ENCODE peak calls at places on chromosome 1, in eight cellular contexts. One of them, this sample, is unnamed. For H3K9me3, the result is how much of the 10 kb centered on the place peaks cover.

GRCh38 chr1:40315239-40315794 is 1.8 kb downstream of the COL9A2 start:
- DNase-seq in body of pancreas: peak
- DNase-seq in aorta: peak
- DNase-seq in tibial nerve: peak
- DNase-seq in AG04450: peak
- DNase-seq in fibroblast of lung: peak
- DNase-seq in A549: peak
- DNase-seq in hepatocyte: peak
- DNase-seq in this sample: peak

GRCh38 chr1:234666206-234666605 is 56.2 kb upstream of the IRF2BP2 start:
- DNase-seq in body of pancreas: no peak
- DNase-seq in aorta: no peak
- DNase-seq in tibial nerve: no peak
- DNase-seq in AG04450: no peak
- DNase-seq in fibroblast of lung: peak
- DNase-seq in A549: no peak
- DNase-seq in hepatocyte: no peak
- DNase-seq in this sample: no peak

GRCh38 chr1:223845810-223846667 is at the start of gene TP53BP2:
- DNase-seq in body of pancreas: peak
- DNase-seq in aorta: peak
- DNase-seq in tibial nerve: peak
- DNase-seq in AG04450: peak
- DNase-seq in fibroblast of lung: peak
- DNase-seq in A549: peak
- DNase-seq in hepatocyte: peak
- DNase-seq in this sample: peak

GRCh38 chr1:55669308-55669707 is 454.1 kb upstream of the USP24 start:
- DNase-seq in body of pancreas: no peak
- DNase-seq in aorta: no peak
- DNase-seq in tibial nerve: no peak
- DNase-seq in AG04450: peak
- DNase-seq in fibroblast of lung: peak
- DNase-seq in A549: no peak
- DNase-seq in hepatocyte: peak
- DNase-seq in this sample: no peak

GRCh38 chr1:204001166-204001901 is 71.6 kb upstream of the SOX13 start:
- DNase-seq in body of pancreas: no peak
- DNase-seq in aorta: no peak
- DNase-seq in tibial nerve: no peak
- DNase-seq in AG04450: no peak
- DNase-seq in fibroblast of lung: no peak
- DNase-seq in A549: no peak
- DNase-seq in hepatocyte: no peak
- DNase-seq in this sample: no peak

GRCh38 chr1:53395671-53396215 is 63.5 kb upstream of the DMRTB1 start:
- DNase-seq in body of pancreas: no peak
- DNase-seq in aorta: peak
- DNase-seq in tibial nerve: no peak
- DNase-seq in AG04450: no peak
- DNase-seq in fibroblast of lung: no peak
- DNase-seq in A549: no peak
- DNase-seq in hepatocyte: no peak
- DNase-seq in this sample: no peak

GRCh38 chr1:7587108-7587507 is 184.0 kb upstream of the VAMP3 start:
- DNase-seq in body of pancreas: no peak
- DNase-seq in aorta: peak
- DNase-seq in tibial nerve: no peak
- DNase-seq in AG04450: no peak
- DNase-seq in fibroblast of lung: no peak
- DNase-seq in A549: no peak
- DNase-seq in hepatocyte: no peak
- DNase-seq in this sample: no peak

GRCh38 chr1:43791243-43791642 is 83.9 kb downstream of the ST3GAL3 start:
- DNase-seq in body of pancreas: no peak
- DNase-seq in aorta: no peak
- DNase-seq in tibial nerve: no peak
- DNase-seq in AG04450: no peak
- DNase-seq in fibroblast of lung: no peak
- DNase-seq in A549: no peak
- DNase-seq in hepatocyte: no peak
- DNase-seq in this sample: no peak

GRCh38 chr1:207858806-207859205 is 52.1 kb downstream of the CD34 start:
- DNase-seq in body of pancreas: no peak
- DNase-seq in aorta: no peak
- DNase-seq in tibial nerve: no peak
- DNase-seq in AG04450: no peak
- DNase-seq in fibroblast of lung: no peak
- DNase-seq in A549: no peak
- DNase-seq in hepatocyte: no peak
- DNase-seq in this sample: no peak

GRCh38 chr1:183699643-183700160 is 46.6 kb upstream of the APOBEC4 start:
- DNase-seq in body of pancreas: no peak
- DNase-seq in aorta: no peak
- DNase-seq in tibial nerve: no peak
- DNase-seq in AG04450: no peak
- DNase-seq in fibroblast of lung: peak
- DNase-seq in A549: peak
- DNase-seq in hepatocyte: peak
- DNase-seq in this sample: no peak

GRCh38 chr1:173297798-173298391 is 90.8 kb upstream of the TNFSF4 start:
- DNase-seq in body of pancreas: no peak
- DNase-seq in aorta: no peak
- DNase-seq in tibial nerve: no peak
- DNase-seq in AG04450: no peak
- DNase-seq in fibroblast of lung: peak
- DNase-seq in A549: no peak
- DNase-seq in hepatocyte: no peak
- DNase-seq in this sample: no peak

GRCh38 chr1:156666862-156667609 is 10.2 kb downstream of the NES start:
- DNase-seq in body of pancreas: no peak
- DNase-seq in aorta: no peak
- DNase-seq in tibial nerve: no peak
- DNase-seq in AG04450: no peak
- DNase-seq in fibroblast of lung: peak
- DNase-seq in A549: no peak
- DNase-seq in hepatocyte: no peak
- DNase-seq in this sample: no peak

GRCh38 chr1:230939806-230940489 is 38.7 kb downstream of the TTC13 start:
- DNase-seq in body of pancreas: no peak
- DNase-seq in aorta: no peak
- DNase-seq in tibial nerve: no peak
- DNase-seq in AG04450: no peak
- DNase-seq in fibroblast of lung: peak
- DNase-seq in A549: no peak
- DNase-seq in hepatocyte: no peak
- DNase-seq in this sample: no peak

GRCh38 chr1:30923597-30923996 is 15.0 kb upstream of the SDC3 start:
- DNase-seq in body of pancreas: no peak
- DNase-seq in aorta: no peak
- DNase-seq in tibial nerve: no peak
- DNase-seq in AG04450: no peak
- DNase-seq in fibroblast of lung: peak
- DNase-seq in A549: no peak
- DNase-seq in hepatocyte: no peak
- DNase-seq in this sample: no peak

GRCh38 chr1:163928080-163928479 is 606.3 kb downstream of the NUF2 start:
- DNase-seq in body of pancreas: no peak
- DNase-seq in aorta: no peak
- DNase-seq in tibial nerve: no peak
- DNase-seq in AG04450: no peak
- DNase-seq in fibroblast of lung: no peak
- DNase-seq in A549: no peak
- DNase-seq in hepatocyte: no peak
- DNase-seq in this sample: no peak

GRCh38 chr1:184025242-184025675 is 12.3 kb downstream of the COLGALT2 start:
- DNase-seq in body of pancreas: peak
- DNase-seq in aorta: no peak
- DNase-seq in tibial nerve: no peak
- DNase-seq in AG04450: peak
- DNase-seq in fibroblast of lung: peak
- DNase-seq in A549: no peak
- DNase-seq in hepatocyte: peak
- DNase-seq in this sample: no peak

GRCh38 chr1:100881687-100882086 is 13.0 kb downstream of the EXTL2 start:
- DNase-seq in body of pancreas: no peak
- DNase-seq in aorta: no peak
- DNase-seq in tibial nerve: no peak
- DNase-seq in AG04450: no peak
- DNase-seq in fibroblast of lung: no peak
- DNase-seq in A549: no peak
- DNase-seq in hepatocyte: no peak
- DNase-seq in this sample: no peak

GRCh38 chr1:15352122-15352957 is 57.3 kb upstream of the EFHD2 start:
- DNase-seq in body of pancreas: peak
- DNase-seq in aorta: no peak
- DNase-seq in tibial nerve: no peak
- DNase-seq in AG04450: no peak
- DNase-seq in fibroblast of lung: peak
- DNase-seq in A549: peak
- DNase-seq in hepatocyte: no peak
- DNase-seq in this sample: no peak

GRCh38 chr1:28156821-28157220 is 19.7 kb downstream of the PTAFR start:
- DNase-seq in body of pancreas: no peak
- DNase-seq in aorta: no peak
- DNase-seq in tibial nerve: no peak
- DNase-seq in AG04450: no peak
- DNase-seq in fibroblast of lung: no peak
- DNase-seq in A549: no peak
- DNase-seq in hepatocyte: no peak
- DNase-seq in this sample: no peak

GRCh38 chr1:153985341-153985912 is 712 bp downstream of the RAB13 start:
- DNase-seq in body of pancreas: peak
- DNase-seq in aorta: peak
- DNase-seq in tibial nerve: no peak
- DNase-seq in AG04450: no peak
- DNase-seq in fibroblast of lung: peak
- DNase-seq in A549: no peak
- DNase-seq in hepatocyte: peak
- DNase-seq in this sample: no peak

DNA sequence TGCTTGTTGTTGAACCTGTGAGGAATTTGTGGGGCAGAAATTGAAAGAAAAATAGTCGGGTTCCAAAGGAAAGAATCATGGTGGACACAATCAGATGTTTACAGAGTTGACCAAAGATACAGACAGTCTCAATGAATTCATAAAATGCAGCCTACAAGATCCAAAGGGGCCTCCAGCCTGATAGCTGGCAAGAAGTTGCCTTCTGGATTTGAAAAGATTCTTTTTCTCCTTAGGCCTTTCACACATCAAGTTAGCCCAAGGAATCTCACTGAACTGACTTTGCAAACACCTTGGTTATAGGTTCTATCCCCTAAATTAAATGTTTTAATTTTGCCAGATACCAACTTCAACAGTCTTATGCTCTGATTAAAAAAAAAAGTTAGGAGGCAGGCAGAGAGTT is 21.5 kb downstream of the SLAMF1 start:
- DNase-seq in body of pancreas: no peak
- DNase-seq in aorta: no peak
- DNase-seq in tibial nerve: no peak
- DNase-seq in AG04450: no peak
- DNase-seq in fibroblast of lung: no peak
- DNase-seq in A549: no peak
- DNase-seq in hepatocyte: no peak
- DNase-seq in this sample: no peak
- H3K4me3 ChIP-seq in body of pancreas: no peak
- H3K4me3 ChIP-seq in aorta: no peak
- H3K4me3 ChIP-seq in tibial nerve: no peak
- H3K4me3 ChIP-seq in AG04450: no peak
- H3K4me3 ChIP-seq in fibroblast of lung: no peak
- H3K4me3 ChIP-seq in A549: no peak
- H3K4me3 ChIP-seq in hepatocyte: no peak
- H3K4me3 ChIP-seq in this sample: no peak

DNA sequence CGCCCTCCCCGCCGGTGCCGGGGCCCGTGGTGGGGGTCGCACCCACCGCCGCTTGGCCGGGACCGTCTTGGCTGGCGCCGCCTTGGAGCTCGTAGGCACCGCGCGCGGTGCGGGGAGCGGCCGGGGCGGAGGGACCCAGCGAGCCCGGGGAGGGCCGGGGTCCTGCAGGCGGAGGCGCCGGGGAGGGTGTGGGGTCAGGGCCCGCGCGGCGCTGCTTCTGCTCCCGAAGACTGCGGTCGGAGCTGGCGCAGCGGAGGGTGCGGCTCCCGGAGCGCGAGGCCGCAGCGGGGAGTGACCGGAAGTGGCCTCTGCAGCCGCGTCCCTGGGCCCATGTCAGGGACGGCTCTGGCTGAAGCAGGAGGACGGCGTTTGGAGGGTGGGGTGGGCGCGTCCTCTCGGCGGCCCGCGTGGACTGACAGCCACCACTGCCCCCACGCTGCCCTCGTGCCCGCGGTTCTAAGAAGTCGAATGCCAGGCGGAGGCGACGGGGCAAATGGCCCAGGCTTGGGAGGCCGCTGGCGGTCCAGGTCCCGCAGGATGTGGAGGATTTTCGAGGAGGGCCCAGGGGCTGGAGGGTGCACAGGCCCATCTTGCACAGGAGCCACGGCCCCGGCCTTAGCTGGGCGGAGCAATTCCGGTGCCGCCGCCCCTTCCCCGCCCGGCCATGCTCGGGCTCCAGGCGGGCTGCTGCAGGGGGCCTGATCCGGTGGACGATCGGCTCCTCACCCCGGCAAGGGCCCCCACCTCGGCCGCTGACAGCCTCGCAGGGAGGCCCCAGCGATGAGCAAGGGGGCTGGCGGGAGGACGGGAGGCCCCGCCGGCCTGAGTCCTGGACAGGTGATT is 7.7 kb upstream of the ZNF669 start:
- DNase-seq in body of pancreas: peak
- DNase-seq in aorta: peak
- DNase-seq in tibial nerve: peak
- DNase-seq in AG04450: peak
- DNase-seq in fibroblast of lung: peak
- DNase-seq in A549: peak
- DNase-seq in hepatocyte: peak
- DNase-seq in this sample: no peak
- H3K9me3 ChIP-seq in body of pancreas: under half
- H3K9me3 ChIP-seq in aorta: under half
- H3K9me3 ChIP-seq in tibial nerve: under half
- H3K9me3 ChIP-seq in AG04450: under half
- H3K9me3 ChIP-seq in fibroblast of lung: under half
- H3K9me3 ChIP-seq in A549: half or more
- H3K9me3 ChIP-seq in hepatocyte: under half
- H3K9me3 ChIP-seq in this sample: under half

DNA sequence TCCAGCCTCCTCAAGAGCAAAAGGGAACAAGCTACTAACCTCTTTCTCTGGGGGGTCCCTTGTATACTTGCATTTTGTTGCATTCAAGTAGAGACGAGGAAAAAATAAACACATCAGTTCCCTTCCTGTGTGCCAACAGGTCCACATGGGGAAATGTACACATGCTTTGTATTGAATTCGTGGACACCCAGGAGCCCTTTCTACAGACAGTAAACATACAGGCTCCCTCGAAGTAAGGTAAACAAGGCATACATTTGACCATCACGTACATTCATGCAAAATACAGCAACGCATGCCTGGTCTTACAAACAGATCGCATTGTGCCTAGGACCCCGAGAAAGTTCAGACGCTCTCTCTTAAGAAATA is 1.1 kb downstream of the KCND3 start:
- DNase-seq in body of pancreas: no peak
- DNase-seq in aorta: no peak
- DNase-seq in tibial nerve: no peak
- DNase-seq in AG04450: no peak
- DNase-seq in fibroblast of lung: no peak
- DNase-seq in A549: no peak
- DNase-seq in hepatocyte: no peak
- DNase-seq in this sample: no peak
- H3K4me3 ChIP-seq in body of pancreas: no peak
- H3K4me3 ChIP-seq in aorta: no peak
- H3K4me3 ChIP-seq in tibial nerve: peak
- H3K4me3 ChIP-seq in AG04450: no peak
- H3K4me3 ChIP-seq in fibroblast of lung: no peak
- H3K4me3 ChIP-seq in A549: no peak
- H3K4me3 ChIP-seq in hepatocyte: no peak
- H3K4me3 ChIP-seq in this sample: no peak

GRCh38 chr1:235673981-235674380 is 24.4 kb upstream of the GNG4 start:
- DNase-seq in body of pancreas: no peak
- DNase-seq in aorta: no peak
- DNase-seq in tibial nerve: no peak
- DNase-seq in AG04450: no peak
- DNase-seq in fibroblast of lung: no peak
- DNase-seq in A549: no peak
- DNase-seq in hepatocyte: no peak
- DNase-seq in this sample: no peak
- H3K9me3 ChIP-seq in body of pancreas: under half
- H3K9me3 ChIP-seq in aorta: under half
- H3K9me3 ChIP-seq in tibial nerve: under half
- H3K9me3 ChIP-seq in AG04450: under half
- H3K9me3 ChIP-seq in fibroblast of lung: under half
- H3K9me3 ChIP-seq in A549: under half
- H3K9me3 ChIP-seq in hepatocyte: under half
- H3K9me3 ChIP-seq in this sample: under half

This sample was measured in iPS DF 6.9.